ENCODE peak calls at places on chromosomes 16 and 17, in seven cellular contexts. Q is brain microvascular endothelial cell, A is Caco-2, K is mammary epithelial cell, U is mucosa of descending colon, S is lower lobe of right lung, J is ovary. G is an unnamed sample. For H3K36me3, the result is how much of the 10 kb centered on the place peaks cover.

GRCh38 chr16:23334421-23334853 is 32.3 kb downstream of the SCNN1B start:
- DNase-seq in Q (no peak), A (no peak), K (no peak), U (no peak), S (no peak), J (no peak), G (no peak)

GRCh38 chr17:2309338-2310143 is 5.8 kb downstream of the SRR start:
- DNase-seq in Q (no peak), A (no peak), K (no peak), U (no peak), S (no peak), J (no peak), G (no peak)

GRCh38 chr17:81684442-81684911 is 666 bp downstream of the HGS start:
- DNase-seq in Q (peak), A (no peak), K (no peak), U (no peak), S (no peak), J (no peak), G (peak)

GRCh38 chr16:85176541-85177447 is 64.5 kb upstream of the CIBAR2 start:
- DNase-seq in Q (no peak), A (no peak), K (no peak), U (no peak), S (peak), J (peak), G (no peak)

GRCh38 chr17:38711792-38712571 is 6.9 kb downstream of the MLLT6 start:
- DNase-seq in Q (no peak), A (no peak), K (no peak), U (no peak), S (no peak), J (no peak), G (no peak)

GRCh38 chr17:80227156-80227555 is 6.9 kb downstream of the SLC26A11 start:
- DNase-seq in Q (no peak), A (no peak), K (no peak), U (no peak), S (no peak), J (no peak), G (no peak)

GRCh38 chr17:62797959-62798358 is 10.2 kb downstream of the MARCHF10 start:
- DNase-seq in Q (no peak), A (no peak), K (no peak), U (no peak), S (no peak), J (no peak), G (no peak)

GRCh38 chr17:34788696-34789095 is 172.6 kb downstream of the CCT6B start:
- DNase-seq in Q (no peak), A (no peak), K (no peak), U (no peak), S (no peak), J (no peak), G (no peak)

GRCh38 chr16:72429566-72430160 is 257.7 kb upstream of the PMFBP1 start:
- DNase-seq in Q (no peak), A (no peak), K (no peak), U (no peak), S (no peak), J (no peak), G (no peak)

GRCh38 chr17:70603226-70603625 is 433.9 kb downstream of the KCNJ2 start:
- DNase-seq in Q (no peak), A (no peak), K (no peak), U (no peak), S (no peak), J (no peak), G (no peak)

GRCh38 chr16:8625491-8626087 is 4.1 kb downstream of the METTL22 start:
- DNase-seq in Q (no peak), A (no peak), K (no peak), U (no peak), S (no peak), J (no peak), G (no peak)

GRCh38 chr16:85720319-85720637 is 30.6 kb downstream of the C16orf74 start:
- DNase-seq in Q (no peak), A (no peak), K (peak), U (peak), S (no peak), J (no peak), G (peak)

GRCh38 chr16:75621170-75621477 is 2.0 kb downstream of the ADAT1 start:
- DNase-seq in Q (no peak), A (no peak), K (peak), U (no peak), S (no peak), J (no peak), G (peak)

GRCh38 chr17:67818110-67819002 is 6.9 kb upstream of the BPTF start:
- DNase-seq in Q (no peak), A (no peak), K (no peak), U (no peak), S (no peak), J (no peak), G (no peak)

GRCh38 chr16:86112178-86112577 is 213.2 kb downstream of the IRF8 start:
- DNase-seq in Q (no peak), A (no peak), K (no peak), U (no peak), S (no peak), J (no peak), G (no peak)

GRCh38 chr17:77905766-77906165 is 52.7 kb upstream of the TNRC6C start:
- DNase-seq in Q (no peak), A (no peak), K (no peak), U (no peak), S (no peak), J (no peak), G (no peak)

GRCh38 chr16:69150146-69150865 is 17.9 kb downstream of the UTP4 start:
- DNase-seq in Q (peak), A (peak), K (peak), U (peak), S (no peak), J (peak), G (no peak)

GRCh38 chr16:24188751-24189318 is 67.3 kb upstream of the CACNG3 start:
- DNase-seq in Q (no peak), A (no peak), K (no peak), U (no peak), S (no peak), J (no peak), G (no peak)

GRCh38 chr16:67030221-67030962 is 1.4 kb downstream of the CBFB start:
- DNase-seq in Q (no peak), A (no peak), K (no peak), U (no peak), S (no peak), J (no peak), G (no peak)

GRCh38 chr17:40491486-40491885 is 9.9 kb downstream of the TNS4 start:
- DNase-seq in Q (no peak), A (no peak), K (peak), U (peak), S (no peak), J (no peak), G (no peak)

GRCh38 chr16:85182286-85182685 is 70.0 kb upstream of the CIBAR2 start:
- DNase-seq in Q (no peak), A (no peak), K (no peak), U (no peak), S (peak), J (no peak), G (no peak)

GRCh38 chr16:75074920-75075687 is 41.5 kb downstream of the LDHD start:
- DNase-seq in Q (no peak), A (no peak), K (no peak), U (peak), S (no peak), J (no peak), G (no peak)

GRCh38 chr16:84459517-84459894 is 45.0 kb downstream of the MEAK7 start:
- DNase-seq in Q (no peak), A (no peak), K (no peak), U (no peak), S (no peak), J (no peak), G (no peak)

GRCh38 chr17:57835333-57835900 is 14.4 kb downstream of the MRPS23 start:
- DNase-seq in Q (no peak), A (no peak), K (no peak), U (no peak), S (no peak), J (no peak), G (no peak)

GRCh38 chr17:29359777-29360176 is 30.4 kb upstream of the TAOK1 start:
- DNase-seq in Q (no peak), A (no peak), K (no peak), U (no peak), S (no peak), J (no peak), G (no peak)

GRCh38 chr17:82870541-82870940 is 30.7 kb upstream of the ZNF750 start:
- DNase-seq in Q (no peak), A (no peak), K (no peak), U (no peak), S (no peak), J (no peak), G (no peak)

GRCh38 chr17:82872591-82873520 is 33.0 kb upstream of the ZNF750 start:
- DNase-seq in Q (no peak), A (no peak), K (no peak), U (no peak), S (peak), J (no peak), G (no peak)

GRCh38 chr17:82870091-82870491 is 30.3 kb upstream of the ZNF750 start:
- DNase-seq in Q (no peak), A (no peak), K (no peak), U (no peak), S (peak), J (no peak), G (no peak)

GRCh38 chr17:82871776-82872561 is 32.1 kb upstream of the ZNF750 start:
- DNase-seq in Q (no peak), A (no peak), K (no peak), U (no peak), S (peak), J (no peak), G (no peak)

DNA sequence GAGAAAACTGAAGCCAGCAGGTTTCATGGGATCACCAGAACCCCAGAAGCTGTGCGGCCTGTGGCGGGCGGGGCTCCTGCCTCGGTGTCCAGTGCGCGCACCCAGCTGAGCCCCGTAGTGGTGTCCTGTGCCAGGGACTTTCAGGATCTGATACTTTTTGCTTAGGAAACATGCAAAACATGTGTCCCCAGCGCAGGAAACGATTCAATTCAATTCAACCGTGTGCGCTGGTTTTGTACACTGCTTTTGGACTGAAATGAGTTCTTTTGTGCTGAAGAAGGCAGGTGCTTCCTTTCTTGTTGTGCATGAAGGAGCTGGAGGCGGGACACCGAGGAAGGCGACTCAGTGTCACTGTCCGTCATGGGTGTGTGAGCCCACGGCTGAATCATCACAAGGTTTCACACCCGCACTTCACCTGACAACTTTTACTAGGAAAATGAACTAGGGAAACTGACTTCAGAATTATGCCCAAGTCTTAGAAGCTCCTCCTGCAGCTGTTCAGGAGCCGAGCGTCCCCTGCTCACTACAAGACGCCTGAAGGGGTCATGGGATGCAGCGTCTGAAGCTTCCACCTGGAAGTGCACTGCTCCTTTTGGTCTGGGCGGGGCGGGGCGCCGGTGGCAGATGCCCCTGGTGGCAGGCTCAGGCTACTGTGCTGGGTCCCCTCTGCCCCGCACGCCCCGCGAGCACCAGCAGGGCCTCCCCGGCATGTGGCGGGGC is 31.4 kb upstream of the ZNF750 start:
- DNase-seq in Q (no peak), A (peak), K (peak), U (no peak), S (peak), J (no peak), G (no peak)
- TF ChIP-seq CTCF in Q (no peak), A (no peak), K (no peak), U (no peak), S (no peak), J (no peak), G (no peak)

GRCh38 chr17:18236494-18236893 is 11.1 kb downstream of the LLGL1 start:
- DNase-seq in Q (no peak), A (no peak), K (no peak), U (no peak), S (no peak), J (no peak), G (no peak)
- H3K36me3 ChIP-seq in Q (under half), A (under half), K (under half), U (under half), S (half or more), J (under half), G (under half)

GRCh38 chr16:87335968-87336849 is 19.0 kb upstream of the C16orf95 start:
- DNase-seq in Q (no peak), A (no peak), K (no peak), U (no peak), S (no peak), J (no peak), G (no peak)
- H3K4me3 ChIP-seq in Q (no peak), A (no peak), K (no peak), U (no peak), S (no peak), J (no peak), G (no peak)

GRCh38 chr17:13036776-13037175 is 18.9 kb upstream of the ELAC2 start:
- DNase-seq in Q (peak), A (no peak), K (no peak), U (no peak), S (no peak), J (no peak), G (no peak)

GRCh38 chr17:13030459-13031305 is 12.9 kb upstream of the ELAC2 start:
- DNase-seq in Q (peak), A (peak), K (peak), U (peak), S (no peak), J (no peak), G (no peak)

GRCh38 chr17:13029340-13029739 is 11.5 kb upstream of the ELAC2 start:
- DNase-seq in Q (no peak), A (no peak), K (no peak), U (no peak), S (no peak), J (no peak), G (no peak)

GRCh38 chr17:13027246-13027645 is 9.4 kb upstream of the ELAC2 start:
- DNase-seq in Q (no peak), A (no peak), K (no peak), U (no peak), S (no peak), J (no peak), G (no peak)

DNA sequence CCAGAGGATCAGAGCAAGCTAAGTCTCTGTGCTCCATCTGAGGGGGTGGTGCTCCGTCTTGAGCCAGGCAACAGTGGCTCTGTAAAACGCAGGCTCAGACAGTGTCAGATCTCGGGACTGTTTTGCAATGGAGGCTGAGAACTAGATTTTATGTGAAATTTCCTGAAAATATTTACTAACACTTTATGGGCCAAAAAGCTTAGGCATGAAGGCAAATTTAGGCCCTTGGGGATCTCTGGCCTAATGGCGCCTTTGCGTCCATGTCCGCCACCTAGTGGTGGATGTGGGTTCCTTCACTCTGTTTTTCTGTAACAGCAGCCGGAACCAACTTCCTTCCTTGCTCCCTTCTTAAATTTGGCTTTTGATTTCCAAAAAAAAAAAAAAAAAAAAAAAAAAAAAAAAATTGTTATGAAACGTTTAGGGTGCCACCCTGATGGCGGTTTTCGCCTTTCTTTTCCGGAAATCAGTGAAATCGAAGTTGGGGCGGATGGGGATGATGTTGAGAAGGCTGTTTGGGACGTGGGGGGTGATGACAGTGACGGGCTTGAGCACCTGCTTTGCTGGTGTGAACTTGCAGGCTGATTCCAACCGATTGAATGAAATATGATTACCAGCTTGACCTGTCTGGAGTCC is 14.0 kb upstream of the ELAC2 start:
- DNase-seq in Q (peak), A (peak), K (peak), U (peak), S (peak), J (peak), G (no peak)
- TF ChIP-seq CTCF in Q (peak), A (peak), K (peak), U (peak), S (peak), J (peak), G (peak)

GRCh38 chr16:2172688-2173335 is 17.2 kb downstream of the TRAF7 start:
- DNase-seq in Q (no peak), A (no peak), K (no peak), U (no peak), S (no peak), J (no peak), G (no peak)
- H3K36me3 ChIP-seq in Q (half or more), A (under half), K (under half), U (under half), S (half or more), J (under half), G (under half)

G was measured in kidney epithelial cell.